ENCODE peak calls at places on chromosomes 6 and 20, in eight cellular contexts. X, E, S, U, W, Z, V and Y are unnamed samples.

GRCh38 chr6:155026366-155027045 is 31.4 kb downstream of the TIAM2 start:
- DNase-seq in X (no peak), E (peak; percentile 94), S (peak; percentile 82), U (peak; percentile 61), W (no peak), Z (no peak), V (no peak), Y (no peak)

GRCh38 chr6:33621396-33622388 is 570 bp downstream of the ITPR3 start:
- DNase-seq in X (no peak), E (peak; percentile 69), S (no peak), U (peak; percentile 34), W (peak; percentile 60), Z (peak; percentile 81), V (peak; percentile 42), Y (peak; percentile 86)

GRCh38 chr6:88301888-88302768 is 136.0 kb upstream of the CNR1 start:
- DNase-seq in X (no peak), E (no peak), S (no peak), U (no peak), W (no peak), Z (no peak), V (no peak), Y (no peak)

GRCh38 chr6:36025932-36026327 is 1.5 kb upstream of the SLC26A8 start:
- DNase-seq in X (no peak), E (no peak), S (no peak), U (no peak), W (no peak), Z (no peak), V (no peak), Y (no peak)

GRCh38 chr6:113556775-113557174 is 300.4 kb upstream of the MARCKS start:
- DNase-seq in X (no peak), E (no peak), S (no peak), U (no peak), W (no peak), Z (no peak), V (no peak), Y (no peak)

GRCh38 chr6:5950448-5950847 is 56.3 kb downstream of the NRN1 start:
- DNase-seq in X (no peak), E (no peak), S (no peak), U (peak; percentile 44), W (no peak), Z (peak; percentile 73), V (no peak), Y (no peak)

GRCh38 chr6:104855507-104855906 is 4.2 kb downstream of the HACE1 start:
- DNase-seq in X (no peak), E (no peak), S (no peak), U (no peak), W (no peak), Z (no peak), V (no peak), Y (no peak)

GRCh38 chr20:5267092-5267491 is 49.7 kb downstream of the PROKR2 start:
- DNase-seq in X (no peak), E (no peak), S (no peak), U (no peak), W (no peak), Z (no peak), V (no peak), Y (no peak)

GRCh38 chr6:80789912-80790635 is 683.6 kb downstream of the BCKDHB start:
- DNase-seq in X (no peak), E (no peak), S (no peak), U (no peak), W (no peak), Z (no peak), V (no peak), Y (no peak)

GRCh38 chr6:24522090-24522820 is 27.5 kb downstream of the ALDH5A1 start:
- DNase-seq in X (no peak), E (no peak), S (no peak), U (no peak), W (no peak), Z (no peak), V (peak; percentile 69), Y (no peak)

GRCh38 chr20:10385850-10386544 is 48.0 kb downstream of the MKKS start:
- DNase-seq in X (no peak), E (no peak), S (no peak), U (peak; percentile 37), W (no peak), Z (no peak), V (no peak), Y (no peak)

GRCh38 chr6:40328376-40328987 is 258.7 kb downstream of the LRFN2 start:
- DNase-seq in X (peak; percentile 63), E (peak; percentile 38), S (peak; percentile 33), U (no peak), W (peak; percentile 51), Z (peak; percentile 88), V (no peak), Y (no peak)

GRCh38 chr20:14536738-14537137 is 199.3 kb upstream of the FLRT3 start:
- DNase-seq in X (no peak), E (no peak), S (no peak), U (no peak), W (no peak), Z (no peak), V (no peak), Y (no peak)

GRCh38 chr6:118580585-118581419 is 32.7 kb downstream of the PLN start:
- DNase-seq in X (no peak), E (peak; percentile 66), S (peak; percentile 49), U (peak; percentile 68), W (no peak), Z (no peak), V (no peak), Y (no peak)

GRCh38 chr20:13344671-13345070 is 123.6 kb downstream of the ISM1 start:
- DNase-seq in X (no peak), E (no peak), S (no peak), U (no peak), W (no peak), Z (no peak), V (no peak), Y (no peak)

GRCh38 chr6:48236375-48236774 is 125.4 kb upstream of the PTCHD4 start:
- DNase-seq in X (no peak), E (no peak), S (no peak), U (no peak), W (no peak), Z (no peak), V (no peak), Y (no peak)

GRCh38 chr6:28896505-28897392 is 27.0 kb downstream of the TRIM27 start:
- DNase-seq in X (no peak), E (peak; percentile 76), S (peak; percentile 51), U (peak; percentile 75), W (peak; percentile 60), Z (peak; percentile 71), V (peak; percentile 63), Y (peak; percentile 91)

DNA sequence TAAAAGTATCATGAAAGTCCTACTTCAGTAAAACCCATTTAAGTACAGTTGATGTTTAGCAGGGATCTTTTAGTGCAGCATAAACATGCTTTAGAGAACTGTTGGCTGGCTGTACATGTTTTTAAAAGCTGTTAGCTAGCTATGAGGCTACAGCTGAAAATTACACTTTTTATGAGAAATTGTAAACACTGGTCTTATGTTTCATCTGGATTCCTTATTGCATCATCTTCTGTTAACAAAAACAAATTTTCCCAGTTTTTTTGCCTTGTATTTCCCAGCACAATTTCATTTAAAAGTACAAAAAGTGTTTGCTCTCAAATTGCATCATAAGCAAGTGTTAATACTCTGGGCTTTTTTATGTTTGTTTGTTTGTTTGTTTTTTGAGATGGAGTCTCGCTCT is 18.3 kb upstream of the HLA-E start:
- DNase-seq in X (no peak), E (no peak), S (no peak), U (no peak), W (no peak), Z (no peak), V (no peak), Y (no peak)
- H3K27me3 ChIP-seq in X (peaks cover 63% of the 10 kb centered on the region), E (peaks cover 47% of the 10 kb centered on the region), S (no peaks in the 10 kb centered on the region), U (peaks cover 55% of the 10 kb centered on the region), W (peaks cover 78% of the 10 kb centered on the region), Z (peaks cover 21% of the 10 kb centered on the region), V (no peaks in the 10 kb centered on the region), Y (peaks cover 92% of the 10 kb centered on the region)

GRCh38 chr6:159972506-159973268 is 3.8 kb downstream of the IGF2R start:
- DNase-seq in X (no peak), E (no peak), S (no peak), U (no peak), W (no peak), Z (no peak), V (no peak), Y (no peak)

GRCh38 chr6:159973951-159974350 is 5.1 kb downstream of the IGF2R start:
- DNase-seq in X (no peak), E (no peak), S (no peak), U (no peak), W (no peak), Z (no peak), V (no peak), Y (no peak)

GRCh38 chr6:159971341-159972178 is 2.7 kb downstream of the IGF2R start:
- DNase-seq in X (no peak), E (no peak), S (no peak), U (no peak), W (no peak), Z (no peak), V (no peak), Y (no peak)

GRCh38 chr6:159974932-159975331 is 6.0 kb downstream of the IGF2R start:
- DNase-seq in X (no peak), E (no peak), S (no peak), U (no peak), W (no peak), Z (no peak), V (no peak), Y (peak; percentile 56)

GRCh38 chr6:159973406-159973805 is 4.5 kb downstream of the IGF2R start:
- DNase-seq in X (no peak), E (no peak), S (no peak), U (no peak), W (no peak), Z (no peak), V (no peak), Y (no peak)
- H3K4me1 ChIP-seq in X (peaks cover 16% of the 10 kb centered on the region), E (peaks cover 64% of the 10 kb centered on the region), S (peaks cover 5% of the 10 kb centered on the region), U (peaks cover 8% of the 10 kb centered on the region), W (peaks cover 47% of the 10 kb centered on the region), Z (peaks cover 37% of the 10 kb centered on the region), V (peaks cover 14% of the 10 kb centered on the region), Y (peaks cover 49% of the 10 kb centered on the region)

DNA sequence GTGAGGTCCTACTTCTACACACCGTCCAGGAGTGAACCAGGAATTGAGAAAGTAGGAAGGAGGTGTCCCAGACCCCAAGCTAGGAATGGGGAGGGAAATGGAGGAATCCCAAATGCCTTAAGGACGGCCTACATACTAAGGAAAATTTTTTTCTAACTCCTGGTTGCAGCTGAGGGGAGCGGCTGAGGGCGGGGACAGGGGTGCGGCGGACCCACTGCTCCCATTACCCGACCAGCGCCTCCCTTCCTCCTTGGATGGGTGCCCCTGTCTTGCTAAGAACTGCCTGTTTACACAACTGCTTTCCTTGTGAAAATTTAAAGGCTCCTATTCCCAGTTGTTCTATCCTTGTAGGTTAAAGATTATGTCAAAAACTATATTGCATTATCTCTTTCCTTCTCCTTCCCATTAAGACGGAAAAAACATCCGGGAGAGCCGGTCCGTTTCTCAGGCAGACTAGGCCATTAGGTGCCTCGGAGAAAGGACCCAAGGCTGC is 699 bp upstream of the HSPA1B start:
- DNase-seq in X (peak; percentile 90), E (peak; percentile 87), S (no peak), U (no peak), W (peak; percentile 93), Z (peak; percentile 62), V (peak; percentile 69), Y (peak; percentile 90)
- TF ChIP-seq POLR2A in X (peak; percentile 4), E (peak; percentile 36), S (no peak), U (no peak), W (peak; percentile 66), Z (peak; percentile 30), V (peak; percentile 30), Y (no peak)

DNA sequence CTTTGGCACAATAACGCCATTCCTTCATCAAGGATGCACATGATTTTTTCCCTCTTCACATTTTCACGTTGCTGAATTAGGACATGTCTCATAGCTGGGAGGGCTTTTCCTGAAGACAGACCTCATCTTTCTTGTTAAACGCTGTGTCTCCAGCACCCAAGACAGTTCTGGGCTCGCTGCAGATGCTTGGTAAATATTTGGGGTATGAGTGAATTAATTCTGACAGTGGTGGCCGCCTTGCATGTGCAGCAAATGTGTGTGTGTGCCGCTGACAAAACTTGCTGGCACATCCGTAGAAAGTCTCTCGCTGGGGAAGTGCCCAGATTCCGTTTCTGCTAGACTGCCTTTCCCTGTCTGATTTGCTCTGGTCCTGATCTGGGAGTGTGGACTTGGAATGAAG is 48.1 kb upstream of the ZNFX1 start:
- DNase-seq in X (no peak), E (no peak), S (no peak), U (no peak), W (no peak), Z (no peak), V (no peak), Y (no peak)
- H3K27me3 ChIP-seq in X (peaks cover 9% of the 10 kb centered on the region), E (no peaks in the 10 kb centered on the region), S (peaks cover 36% of the 10 kb centered on the region), U (peaks cover 13% of the 10 kb centered on the region), W (peaks cover 22% of the 10 kb centered on the region), Z (no peaks in the 10 kb centered on the region), V (no peaks in the 10 kb centered on the region), Y (no peaks in the 10 kb centered on the region)